ENCODE peak calls at places on chromosome 3, in ten cellular contexts. L is Ammon's horn; I is ACHN; N is iris pigment epithelial cell; Q is cardiac fibroblast; E is HS-5; X is activated T-helper 1 cell treated with Interleukin-2 at 50 U/mL for 16 hours; W is NCI-H1417 treated with DMSO at 0.1 percent for 48 hours; F is central memory CD4-positive, alpha-beta T cell; S is substantia nigra. K is an unnamed sample.

GRCh38 chr3:19934098-19934566 is at the start of gene EFHB:
- DNase-seq in L (no peak), I (no peak), N (peak), Q (peak), E (no peak), X (no peak), W (no peak), F (no peak), S (no peak), K (peak)

GRCh38 chr3:12303532-12303931 is 14.7 kb downstream of the PPARG start:
- DNase-seq in L (no peak), I (peak), N (peak), Q (peak), E (peak), X (no peak), W (no peak), F (no peak), S (no peak), K (no peak)

GRCh38 chr3:112699436-112699978 is 58.6 kb upstream of the CCDC80 start:
- DNase-seq in L (no peak), I (peak), N (peak), Q (peak), E (peak), X (no peak), W (no peak), F (no peak), S (no peak), K (no peak)

GRCh38 chr3:151684104-151684503 is 49.6 kb upstream of the AADACL2 start:
- DNase-seq in L (no peak), I (no peak), N (no peak), Q (no peak), E (no peak), X (no peak), W (no peak), F (no peak), S (no peak), K (no peak)

GRCh38 chr3:133663569-133664313 is 2.0 kb upstream of the TOPBP1 start:
- DNase-seq in L (peak), I (peak), N (peak), Q (peak), E (peak), X (no peak), W (no peak), F (peak), S (no peak), K (peak)

GRCh38 chr3:71583569-71584215 is at the start of gene FOXP1:
- DNase-seq in L (peak), I (peak), N (peak), Q (peak), E (no peak), X (peak), W (no peak), F (peak), S (peak), K (peak)

GRCh38 chr3:187062526-187063177 is 76.6 kb downstream of the RPL39L start:
- DNase-seq in L (no peak), I (no peak), N (peak), Q (peak), E (peak), X (no peak), W (no peak), F (no peak), S (no peak), K (no peak)

GRCh38 chr3:149967067-149967685 is 3.5 kb downstream of the PFN2 start:
- DNase-seq in L (no peak), I (peak), N (peak), Q (peak), E (peak), X (no peak), W (peak), F (peak), S (no peak), K (peak)

GRCh38 chr3:12461097-12461649 is 23.1 kb upstream of the TSEN2 start:
- DNase-seq in L (no peak), I (no peak), N (no peak), Q (no peak), E (no peak), X (no peak), W (no peak), F (no peak), S (no peak), K (no peak)

K was measured in hepatocyte.